ENCODE peak calls at places on chromosomes 2 and 18, in six cellular contexts. One of them, this sample, is unnamed.

GRCh38 chr2:207939342-207940108 is 85.8 kb downstream of the PLEKHM3 start:
- DNase-seq in naive thymus-derived CD8-positive, alpha-beta T cell: no peak
- DNase-seq in anterior cingulate cortex: no peak
- DNase-seq in T1000: no peak
- DNase-seq in ovary: no peak
- DNase-seq in EL: no peak
- DNase-seq in this sample: peak

GRCh38 chr2:1854747-1855146 is 110.4 kb upstream of the PXDN start:
- DNase-seq in naive thymus-derived CD8-positive, alpha-beta T cell: peak
- DNase-seq in anterior cingulate cortex: peak
- DNase-seq in T1000: no peak
- DNase-seq in ovary: no peak
- DNase-seq in EL: peak
- DNase-seq in this sample: no peak

GRCh38 chr18:11570770-11571169 is 38.6 kb upstream of the SLC35G4 start:
- DNase-seq in naive thymus-derived CD8-positive, alpha-beta T cell: no peak
- DNase-seq in anterior cingulate cortex: no peak
- DNase-seq in T1000: no peak
- DNase-seq in ovary: no peak
- DNase-seq in EL: peak
- DNase-seq in this sample: no peak

GRCh38 chr2:237877576-237878307 is 18.3 kb downstream of the RAMP1 start:
- DNase-seq in naive thymus-derived CD8-positive, alpha-beta T cell: no peak
- DNase-seq in anterior cingulate cortex: no peak
- DNase-seq in T1000: no peak
- DNase-seq in ovary: peak
- DNase-seq in EL: no peak
- DNase-seq in this sample: no peak

GRCh38 chr2:118095610-118096009 is 7.3 kb downstream of the INSIG2 start:
- DNase-seq in naive thymus-derived CD8-positive, alpha-beta T cell: no peak
- DNase-seq in anterior cingulate cortex: no peak
- DNase-seq in T1000: no peak
- DNase-seq in ovary: no peak
- DNase-seq in EL: no peak
- DNase-seq in this sample: no peak

GRCh38 chr2:239040152-239040761 is 192.4 kb downstream of the TWIST2 start:
- DNase-seq in naive thymus-derived CD8-positive, alpha-beta T cell: no peak
- DNase-seq in anterior cingulate cortex: peak
- DNase-seq in T1000: no peak
- DNase-seq in ovary: no peak
- DNase-seq in EL: no peak
- DNase-seq in this sample: no peak

GRCh38 chr2:66539452-66539851 is 104.5 kb downstream of the MEIS1 start:
- DNase-seq in naive thymus-derived CD8-positive, alpha-beta T cell: no peak
- DNase-seq in anterior cingulate cortex: no peak
- DNase-seq in T1000: no peak
- DNase-seq in ovary: no peak
- DNase-seq in EL: peak
- DNase-seq in this sample: no peak

GRCh38 chr2:86336350-86337234 is 834 bp downstream of the REEP1 start:
- DNase-seq in naive thymus-derived CD8-positive, alpha-beta T cell: no peak
- DNase-seq in anterior cingulate cortex: no peak
- DNase-seq in T1000: no peak
- DNase-seq in ovary: peak
- DNase-seq in EL: no peak
- DNase-seq in this sample: no peak

GRCh38 chr18:40867452-40867851 is 1087.6 kb upstream of the PIK3C3 start:
- DNase-seq in naive thymus-derived CD8-positive, alpha-beta T cell: no peak
- DNase-seq in anterior cingulate cortex: no peak
- DNase-seq in T1000: no peak
- DNase-seq in ovary: no peak
- DNase-seq in EL: no peak
- DNase-seq in this sample: peak

GRCh38 chr2:113206251-113206650 is 32.5 kb downstream of the PSD4 start:
- DNase-seq in naive thymus-derived CD8-positive, alpha-beta T cell: no peak
- DNase-seq in anterior cingulate cortex: no peak
- DNase-seq in T1000: no peak
- DNase-seq in ovary: no peak
- DNase-seq in EL: no peak
- DNase-seq in this sample: no peak

GRCh38 chr2:193101591-193101990 is 906.9 kb upstream of the TMEFF2 start:
- DNase-seq in naive thymus-derived CD8-positive, alpha-beta T cell: no peak
- DNase-seq in anterior cingulate cortex: no peak
- DNase-seq in T1000: no peak
- DNase-seq in ovary: no peak
- DNase-seq in EL: no peak
- DNase-seq in this sample: no peak

GRCh38 chr18:80253871-80254492 is 6.7 kb upstream of the PARD6G start:
- DNase-seq in naive thymus-derived CD8-positive, alpha-beta T cell: peak
- DNase-seq in anterior cingulate cortex: peak
- DNase-seq in T1000: peak
- DNase-seq in ovary: no peak
- DNase-seq in EL: no peak
- DNase-seq in this sample: no peak

GRCh38 chr2:206353685-206354084 is 79.2 kb downstream of the ZDBF2 start:
- DNase-seq in naive thymus-derived CD8-positive, alpha-beta T cell: no peak
- DNase-seq in anterior cingulate cortex: no peak
- DNase-seq in T1000: no peak
- DNase-seq in ovary: no peak
- DNase-seq in EL: peak
- DNase-seq in this sample: no peak

GRCh38 chr18:48290162-48290926 is 118.8 kb downstream of the ZBTB7C start:
- DNase-seq in naive thymus-derived CD8-positive, alpha-beta T cell: no peak
- DNase-seq in anterior cingulate cortex: peak
- DNase-seq in T1000: no peak
- DNase-seq in ovary: no peak
- DNase-seq in EL: no peak
- DNase-seq in this sample: no peak

GRCh38 chr2:110874565-110875383 is 142.4 kb downstream of the ACOXL start:
- DNase-seq in naive thymus-derived CD8-positive, alpha-beta T cell: no peak
- DNase-seq in anterior cingulate cortex: no peak
- DNase-seq in T1000: no peak
- DNase-seq in ovary: no peak
- DNase-seq in EL: no peak
- DNase-seq in this sample: no peak

GRCh38 chr2:85283641-85284040 is 44.1 kb downstream of the TGOLN2 start:
- DNase-seq in naive thymus-derived CD8-positive, alpha-beta T cell: no peak
- DNase-seq in anterior cingulate cortex: no peak
- DNase-seq in T1000: no peak
- DNase-seq in ovary: no peak
- DNase-seq in EL: no peak
- DNase-seq in this sample: no peak

GRCh38 chr2:36238126-36238525 is 117.5 kb upstream of the CRIM1 start:
- DNase-seq in naive thymus-derived CD8-positive, alpha-beta T cell: no peak
- DNase-seq in anterior cingulate cortex: no peak
- DNase-seq in T1000: no peak
- DNase-seq in ovary: no peak
- DNase-seq in EL: peak
- DNase-seq in this sample: no peak

GRCh38 chr2:127103243-127104165 is 3.5 kb downstream of the BIN1 start:
- DNase-seq in naive thymus-derived CD8-positive, alpha-beta T cell: no peak
- DNase-seq in anterior cingulate cortex: peak
- DNase-seq in T1000: no peak
- DNase-seq in ovary: no peak
- DNase-seq in EL: no peak
- DNase-seq in this sample: no peak

GRCh38 chr2:203580846-203581245 is 45.7 kb upstream of the RAPH1 start:
- DNase-seq in naive thymus-derived CD8-positive, alpha-beta T cell: no peak
- DNase-seq in anterior cingulate cortex: peak
- DNase-seq in T1000: no peak
- DNase-seq in ovary: no peak
- DNase-seq in EL: no peak
- DNase-seq in this sample: no peak

GRCh38 chr2:72883356-72883962 is 3.7 kb upstream of the SPR start:
- DNase-seq in naive thymus-derived CD8-positive, alpha-beta T cell: no peak
- DNase-seq in anterior cingulate cortex: no peak
- DNase-seq in T1000: peak
- DNase-seq in ovary: peak
- DNase-seq in EL: peak
- DNase-seq in this sample: no peak

GRCh38 chr2:216717491-216717901 is 22.1 kb upstream of the IGFBP5 start:
- DNase-seq in naive thymus-derived CD8-positive, alpha-beta T cell: no peak
- DNase-seq in anterior cingulate cortex: no peak
- DNase-seq in T1000: no peak
- DNase-seq in ovary: no peak
- DNase-seq in EL: peak
- DNase-seq in this sample: no peak

GRCh38 chr2:105812180-105813044 is 67.7 kb downstream of the NCK2 start:
- DNase-seq in naive thymus-derived CD8-positive, alpha-beta T cell: no peak
- DNase-seq in anterior cingulate cortex: peak
- DNase-seq in T1000: no peak
- DNase-seq in ovary: peak
- DNase-seq in EL: peak
- DNase-seq in this sample: peak